ENCODE peak calls at places on chromosomes 2 and 18, in six cellular contexts. H, F, C, P, T and E are unnamed samples.

GRCh38 chr18:44834867-44835469 is 154.3 kb downstream of the SETBP1 start:
- DNase-seq in H (no peak), F (no peak), C (no peak), P (no peak), T (no peak), E (no peak)

GRCh38 chr18:25786778-25787177 is 303.6 kb downstream of the SS18 start:
- DNase-seq in H (peak), F (no peak), C (no peak), P (no peak), T (no peak), E (no peak)

GRCh38 chr2:148876589-148877402 is 1.8 kb downstream of the KIF5C start:
- DNase-seq in H (no peak), F (no peak), C (peak), P (peak), T (peak), E (peak)

GRCh38 chr2:173828189-173829157 is 136.7 kb downstream of the SP3 start:
- DNase-seq in H (no peak), F (no peak), C (no peak), P (no peak), T (peak), E (no peak)

GRCh38 chr2:228446732-228447131 is 265.2 kb upstream of the SPHKAP start:
- DNase-seq in H (no peak), F (no peak), C (peak), P (no peak), T (no peak), E (no peak)

GRCh38 chr18:47754311-47755101 is 176.0 kb downstream of the SMAD2 start:
- DNase-seq in H (no peak), F (peak), C (peak), P (peak), T (peak), E (no peak)

GRCh38 chr18:62952807-62953206 is 237.5 kb downstream of the PHLPP1 start:
- DNase-seq in H (no peak), F (no peak), C (no peak), P (no peak), T (no peak), E (no peak)

GRCh38 chr2:237858294-237859081 is 935 bp upstream of the RAMP1 start:
- DNase-seq in H (peak), F (no peak), C (peak), P (peak), T (peak), E (peak)

GRCh38 chr18:54968807-54969206 is 9.5 kb upstream of the CCDC68 start:
- DNase-seq in H (no peak), F (no peak), C (no peak), P (no peak), T (no peak), E (no peak)

GRCh38 chr2:121479882-121480522 is 50.7 kb upstream of the RNU4ATAC start:
- DNase-seq in H (no peak), F (no peak), C (peak), P (no peak), T (peak), E (no peak)

GRCh38 chr2:178796079-178796677 is 11.0 kb downstream of the TTN start:
- DNase-seq in H (peak), F (no peak), C (peak), P (no peak), T (no peak), E (no peak)

GRCh38 chr2:135607561-135607960 is 76.3 kb downstream of the R3HDM1 start:
- DNase-seq in H (no peak), F (no peak), C (no peak), P (no peak), T (no peak), E (no peak)

GRCh38 chr18:56199580-56200320 is 438.6 kb downstream of the TXNL1 start:
- DNase-seq in H (no peak), F (no peak), C (no peak), P (no peak), T (no peak), E (no peak)

GRCh38 chr18:76892832-76893231 is 70.5 kb downstream of the ZNF236 start:
- DNase-seq in H (no peak), F (no peak), C (no peak), P (no peak), T (no peak), E (no peak)

GRCh38 chr2:227536445-227536844 is 62.2 kb upstream of the SCYGR2 start:
- DNase-seq in H (no peak), F (no peak), C (no peak), P (no peak), T (no peak), E (no peak)

GRCh38 chr2:101820519-101820918 is 123.0 kb downstream of the MAP4K4 start:
- DNase-seq in H (no peak), F (no peak), C (no peak), P (peak), T (no peak), E (no peak)

GRCh38 chr2:33272001-33272400 is 204.4 kb upstream of the RASGRP3 start:
- DNase-seq in H (no peak), F (no peak), C (no peak), P (peak), T (no peak), E (peak)

GRCh38 chr2:121359170-121359569 is 74.2 kb upstream of the TFCP2L1 start:
- DNase-seq in H (no peak), F (no peak), C (no peak), P (no peak), T (no peak), E (no peak)

GRCh38 chr18:79687806-79688205 is 8.2 kb downstream of the CTDP1 start:
- DNase-seq in H (no peak), F (no peak), C (no peak), P (no peak), T (no peak), E (no peak)

GRCh38 chr2:219959471-219959870 is 332.0 kb downstream of the SLC4A3 start:
- DNase-seq in H (no peak), F (no peak), C (no peak), P (no peak), T (no peak), E (no peak)

GRCh38 chr2:240903191-240904060 is 2.7 kb upstream of the CROCC2 start:
- DNase-seq in H (no peak), F (no peak), C (no peak), P (no peak), T (no peak), E (no peak)

GRCh38 chr2:166230024-166230723 is 102.4 kb upstream of the SCN1A start:
- DNase-seq in H (peak), F (no peak), C (no peak), P (no peak), T (no peak), E (no peak)

GRCh38 chr2:24961903-24962302 is 9.9 kb downstream of the DNAJC27 start:
- DNase-seq in H (no peak), F (no peak), C (no peak), P (no peak), T (no peak), E (no peak)

GRCh38 chr18:74914052-74914591 is 294.8 kb downstream of the PTGR3 start:
- DNase-seq in H (no peak), F (no peak), C (no peak), P (no peak), T (no peak), E (no peak)

GRCh38 chr2:68837164-68837860 is 33.9 kb downstream of the BMP10 start:
- DNase-seq in H (peak), F (peak), C (no peak), P (peak), T (peak), E (peak)

GRCh38 chr2:238009563-238009962 is 42.7 kb downstream of the UBE2F start:
- DNase-seq in H (no peak), F (no peak), C (no peak), P (no peak), T (no peak), E (no peak)

GRCh38 chr2:64607381-64607780 is 46.3 kb downstream of the SERTAD2 start:
- DNase-seq in H (no peak), F (no peak), C (no peak), P (no peak), T (no peak), E (no peak)

GRCh38 chr2:100865819-100866462 is 46.0 kb downstream of the NPAS2 start:
- DNase-seq in H (peak), F (no peak), C (no peak), P (no peak), T (no peak), E (no peak)

GRCh38 chr18:11981633-11982366 is 493 bp downstream of the IMPA2 start:
- DNase-seq in H (no peak), F (no peak), C (no peak), P (peak), T (peak), E (peak)